ENCODE peak calls at places on chromosomes 5 and 9, in six cellular contexts. One of them, this sample, is unnamed.
A peak's percentile ranks its signal among the peaks of the same experiment; 100 is the strongest.

GRCh38 chr5:151020304-151021031 is at the start of gene GPX3:
- DNase-seq in GM12878: no peak
- DNase-seq in cardiac muscle cell: peak; percentile 95
- DNase-seq in left ventricle myocardium inferior: peak; percentile 96
- DNase-seq in brain microvascular endothelial cell: no peak
- DNase-seq in CD4-positive, alpha-beta T cell: no peak
- DNase-seq in this sample: no peak

GRCh38 chr5:120463991-120464626 is at the start of gene PRR16:
- DNase-seq in GM12878: no peak
- DNase-seq in cardiac muscle cell: peak; percentile 88
- DNase-seq in left ventricle myocardium inferior: peak; percentile 56
- DNase-seq in brain microvascular endothelial cell: peak; percentile 45
- DNase-seq in CD4-positive, alpha-beta T cell: no peak
- DNase-seq in this sample: no peak

GRCh38 chr5:16807475-16807874 is 128.6 kb downstream of the MYO10 start:
- DNase-seq in GM12878: no peak
- DNase-seq in cardiac muscle cell: no peak
- DNase-seq in left ventricle myocardium inferior: no peak
- DNase-seq in brain microvascular endothelial cell: no peak
- DNase-seq in CD4-positive, alpha-beta T cell: no peak
- DNase-seq in this sample: no peak

GRCh38 chr5:145752534-145752933 is 82.6 kb downstream of the PRELID2 start:
- DNase-seq in GM12878: no peak
- DNase-seq in cardiac muscle cell: no peak
- DNase-seq in left ventricle myocardium inferior: no peak
- DNase-seq in brain microvascular endothelial cell: no peak
- DNase-seq in CD4-positive, alpha-beta T cell: no peak
- DNase-seq in this sample: no peak

GRCh38 chr5:141465351-141465750 is 10.4 kb upstream of the PCDHGC3 start:
- DNase-seq in GM12878: no peak
- DNase-seq in cardiac muscle cell: no peak
- DNase-seq in left ventricle myocardium inferior: no peak
- DNase-seq in brain microvascular endothelial cell: no peak
- DNase-seq in CD4-positive, alpha-beta T cell: no peak
- DNase-seq in this sample: no peak

GRCh38 chr5:3177338-3177737 is 418.3 kb upstream of the IRX1 start:
- DNase-seq in GM12878: no peak
- DNase-seq in cardiac muscle cell: no peak
- DNase-seq in left ventricle myocardium inferior: no peak
- DNase-seq in brain microvascular endothelial cell: no peak
- DNase-seq in CD4-positive, alpha-beta T cell: no peak
- DNase-seq in this sample: no peak

GRCh38 chr9:107486674-107487520 is 2.7 kb downstream of the KLF4 start:
- DNase-seq in GM12878: no peak
- DNase-seq in cardiac muscle cell: no peak
- DNase-seq in left ventricle myocardium inferior: peak; percentile 28
- DNase-seq in brain microvascular endothelial cell: no peak
- DNase-seq in CD4-positive, alpha-beta T cell: no peak
- DNase-seq in this sample: no peak

GRCh38 chr5:65927497-65928340 is 1.3 kb downstream of the ERBIN start:
- DNase-seq in GM12878: no peak
- DNase-seq in cardiac muscle cell: peak; percentile 58
- DNase-seq in left ventricle myocardium inferior: no peak
- DNase-seq in brain microvascular endothelial cell: peak; percentile 44
- DNase-seq in CD4-positive, alpha-beta T cell: no peak
- DNase-seq in this sample: no peak

GRCh38 chr9:127805620-127806019 is 2.9 kb downstream of the FPGS start:
- DNase-seq in GM12878: no peak
- DNase-seq in cardiac muscle cell: peak; percentile 67
- DNase-seq in left ventricle myocardium inferior: no peak
- DNase-seq in brain microvascular endothelial cell: no peak
- DNase-seq in CD4-positive, alpha-beta T cell: no peak
- DNase-seq in this sample: no peak

GRCh38 chr9:83167126-83167525 is 104.2 kb upstream of the RASEF start:
- DNase-seq in GM12878: no peak
- DNase-seq in cardiac muscle cell: no peak
- DNase-seq in left ventricle myocardium inferior: no peak
- DNase-seq in brain microvascular endothelial cell: no peak
- DNase-seq in CD4-positive, alpha-beta T cell: no peak
- DNase-seq in this sample: no peak

DNA sequence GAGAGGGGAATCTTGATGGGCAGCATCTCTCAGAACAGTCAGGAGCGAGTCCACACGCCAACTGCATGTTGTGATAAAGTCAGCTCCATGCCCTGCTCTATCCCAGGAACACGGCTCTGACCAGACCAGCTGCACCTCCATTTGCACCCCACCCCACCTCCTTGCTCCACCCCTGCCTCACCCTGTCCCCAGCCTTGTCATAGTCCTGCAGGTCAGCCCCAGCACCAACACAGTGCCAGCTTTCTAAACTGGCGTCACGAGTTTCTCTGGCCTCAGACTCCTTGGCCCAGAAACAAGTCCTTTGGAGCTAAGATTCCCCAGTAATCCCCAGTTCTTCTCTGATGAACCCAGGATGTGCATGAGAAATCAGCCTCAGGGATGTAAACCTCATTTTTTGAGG is 23.5 kb downstream of the GGTA1 start:
- DNase-seq in GM12878: no peak
- DNase-seq in cardiac muscle cell: no peak
- DNase-seq in left ventricle myocardium inferior: no peak
- DNase-seq in brain microvascular endothelial cell: no peak
- DNase-seq in CD4-positive, alpha-beta T cell: no peak
- DNase-seq in this sample: no peak
- H3K27ac ChIP-seq in GM12878: no peak overlapping the region
- H3K27ac ChIP-seq in cardiac muscle cell: no peak overlapping the region
- H3K27ac ChIP-seq in left ventricle myocardium inferior: peak overlapping the region; percentile 89
- H3K27ac ChIP-seq in brain microvascular endothelial cell: no peak overlapping the region
- H3K27ac ChIP-seq in CD4-positive, alpha-beta T cell: no peak overlapping the region
- H3K27ac ChIP-seq in this sample: no peak overlapping the region

DNA sequence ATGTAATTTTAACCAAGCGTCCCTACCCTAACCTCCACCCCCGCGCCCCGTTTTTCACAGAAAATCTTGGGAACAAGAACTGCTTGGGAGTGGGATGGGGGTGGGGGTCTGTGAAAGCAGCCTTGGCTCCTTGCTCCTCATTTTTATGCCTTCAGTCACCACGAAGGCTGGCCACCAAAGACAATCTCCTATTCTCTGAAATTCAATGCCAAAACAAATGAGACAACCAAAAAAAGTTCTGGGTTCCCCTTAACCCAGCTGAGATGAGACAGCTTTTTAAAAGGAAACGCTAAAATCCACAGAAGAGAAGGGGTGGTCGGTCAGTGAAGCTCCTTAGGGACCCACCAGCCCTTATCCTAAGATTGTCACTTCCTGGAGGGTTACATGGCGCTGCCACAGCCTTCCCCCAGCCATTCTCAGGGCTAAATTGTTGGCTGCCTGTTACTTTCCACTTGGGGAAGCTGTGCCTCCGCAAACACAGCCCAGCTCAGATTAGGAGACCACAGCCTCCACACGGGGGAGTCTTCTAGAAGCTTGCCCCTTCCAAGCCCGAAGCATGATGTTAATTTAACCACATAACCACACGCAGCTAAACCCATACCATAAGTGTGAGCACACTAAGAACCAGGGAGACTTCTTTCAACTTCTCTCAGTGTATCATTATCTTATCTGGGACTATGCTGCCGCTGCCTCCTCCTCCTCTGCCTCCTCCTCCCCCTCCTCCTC is 136.3 kb downstream of the FOXD1 start:
- DNase-seq in GM12878: no peak
- DNase-seq in cardiac muscle cell: no peak
- DNase-seq in left ventricle myocardium inferior: no peak
- DNase-seq in brain microvascular endothelial cell: peak; percentile 98
- DNase-seq in CD4-positive, alpha-beta T cell: no peak
- DNase-seq in this sample: no peak
- TF ChIP-seq CTCF in GM12878: peak; percentile 20
- TF ChIP-seq CTCF in cardiac muscle cell: peak; percentile 60
- TF ChIP-seq CTCF in left ventricle myocardium inferior: no peak
- TF ChIP-seq CTCF in brain microvascular endothelial cell: peak; percentile 86
- TF ChIP-seq CTCF in CD4-positive, alpha-beta T cell: no peak
- TF ChIP-seq CTCF in this sample: peak; percentile 19

GRCh38 chr5:67222243-67223033 is 25.8 kb upstream of the CD180 start:
- DNase-seq in GM12878: no peak
- DNase-seq in cardiac muscle cell: no peak
- DNase-seq in left ventricle myocardium inferior: no peak
- DNase-seq in brain microvascular endothelial cell: no peak
- DNase-seq in CD4-positive, alpha-beta T cell: no peak
- DNase-seq in this sample: no peak
- H3K27ac ChIP-seq in GM12878: peak overlapping the region; percentile 18
- H3K27ac ChIP-seq in cardiac muscle cell: peak overlapping the region; percentile 41
- H3K27ac ChIP-seq in left ventricle myocardium inferior: no peak overlapping the region
- H3K27ac ChIP-seq in brain microvascular endothelial cell: no peak overlapping the region
- H3K27ac ChIP-seq in CD4-positive, alpha-beta T cell: peak overlapping the region; percentile 33
- H3K27ac ChIP-seq in this sample: no peak overlapping the region

DNA sequence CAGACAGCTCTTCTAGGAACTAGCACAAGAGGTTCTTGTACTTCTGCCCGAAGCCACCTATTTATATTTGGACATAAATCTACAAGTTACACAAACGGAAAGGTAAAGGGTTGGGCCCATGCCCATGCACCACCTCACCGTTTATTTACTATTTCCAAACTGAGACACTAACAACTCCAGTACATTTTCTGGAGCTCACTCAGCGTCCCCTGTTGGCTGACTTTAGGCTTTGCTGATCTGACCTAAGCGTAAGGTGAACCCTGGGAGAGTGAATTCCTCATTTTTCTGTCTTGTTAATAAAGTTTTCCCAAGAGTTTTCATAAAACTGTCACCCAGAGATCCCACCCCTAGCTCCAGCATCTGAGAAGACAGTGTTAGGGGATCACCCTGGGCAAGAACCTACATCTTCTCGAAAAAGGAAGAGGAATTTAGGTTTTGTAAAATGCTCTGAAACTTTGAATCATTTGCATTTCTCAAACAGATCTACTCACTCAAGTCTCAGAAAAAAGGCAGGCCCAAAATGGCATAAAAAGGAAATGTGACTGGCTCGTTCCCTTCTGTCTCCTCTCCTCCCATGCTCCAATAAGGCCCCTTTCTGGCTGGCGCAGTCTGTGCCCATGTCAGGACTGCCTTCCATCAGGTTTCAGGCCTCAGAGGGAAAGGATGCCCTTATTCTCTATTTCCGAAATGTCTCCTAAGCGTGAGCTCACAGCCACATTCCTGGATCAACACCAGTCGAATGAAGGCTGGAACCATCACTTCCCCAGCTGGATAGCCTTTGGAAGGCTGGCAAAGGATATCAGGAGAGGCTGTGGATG is 201.3 kb downstream of the FANCC start:
- DNase-seq in GM12878: no peak
- DNase-seq in cardiac muscle cell: peak; percentile 31
- DNase-seq in left ventricle myocardium inferior: no peak
- DNase-seq in brain microvascular endothelial cell: no peak
- DNase-seq in CD4-positive, alpha-beta T cell: no peak
- DNase-seq in this sample: no peak
- TF ChIP-seq CTCF in GM12878: no peak
- TF ChIP-seq CTCF in cardiac muscle cell: peak; percentile 30
- TF ChIP-seq CTCF in left ventricle myocardium inferior: peak; percentile 52
- TF ChIP-seq CTCF in brain microvascular endothelial cell: peak; percentile 53
- TF ChIP-seq CTCF in CD4-positive, alpha-beta T cell: no peak
- TF ChIP-seq CTCF in this sample: peak; percentile 49

DNA sequence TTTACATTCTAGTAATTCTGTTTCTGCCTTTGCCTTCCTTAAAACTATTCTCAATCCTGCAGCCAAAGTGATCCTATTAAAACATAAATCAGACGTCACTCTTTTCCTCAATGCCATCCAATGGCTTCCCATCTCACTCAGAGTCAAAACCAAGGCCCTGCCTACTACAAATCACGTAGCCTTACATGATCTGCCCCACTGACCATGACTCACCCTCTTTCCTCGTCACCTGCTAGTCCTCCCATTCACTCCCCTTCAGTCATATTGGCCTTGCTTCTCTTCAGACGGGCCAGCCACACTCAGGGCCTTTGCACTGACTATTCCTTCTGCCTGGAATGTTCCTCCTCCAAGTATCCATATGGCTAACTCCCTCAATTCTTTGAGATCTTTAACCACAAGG is 39.0 kb upstream of the DMXL1 start:
- DNase-seq in GM12878: peak; percentile 73
- DNase-seq in cardiac muscle cell: no peak
- DNase-seq in left ventricle myocardium inferior: no peak
- DNase-seq in brain microvascular endothelial cell: peak; percentile 5
- DNase-seq in CD4-positive, alpha-beta T cell: no peak
- DNase-seq in this sample: no peak
- H3K27ac ChIP-seq in GM12878: peak overlapping the region; percentile 95
- H3K27ac ChIP-seq in cardiac muscle cell: no peak overlapping the region
- H3K27ac ChIP-seq in left ventricle myocardium inferior: no peak overlapping the region
- H3K27ac ChIP-seq in brain microvascular endothelial cell: no peak overlapping the region
- H3K27ac ChIP-seq in CD4-positive, alpha-beta T cell: no peak overlapping the region
- H3K27ac ChIP-seq in this sample: no peak overlapping the region

GRCh38 chr5:31726952-31727351 is 88.0 kb downstream of the PDZD2 start:
- DNase-seq in GM12878: no peak
- DNase-seq in cardiac muscle cell: no peak
- DNase-seq in left ventricle myocardium inferior: no peak
- DNase-seq in brain microvascular endothelial cell: no peak
- DNase-seq in CD4-positive, alpha-beta T cell: no peak
- DNase-seq in this sample: no peak

GRCh38 chr5:31731016-31731415 is 92.1 kb downstream of the PDZD2 start:
- DNase-seq in GM12878: no peak
- DNase-seq in cardiac muscle cell: no peak
- DNase-seq in left ventricle myocardium inferior: no peak
- DNase-seq in brain microvascular endothelial cell: no peak
- DNase-seq in CD4-positive, alpha-beta T cell: no peak
- DNase-seq in this sample: no peak

GRCh38 chr5:31728039-31728438 is 89.1 kb downstream of the PDZD2 start:
- DNase-seq in GM12878: no peak
- DNase-seq in cardiac muscle cell: no peak
- DNase-seq in left ventricle myocardium inferior: no peak
- DNase-seq in brain microvascular endothelial cell: no peak
- DNase-seq in CD4-positive, alpha-beta T cell: no peak
- DNase-seq in this sample: no peak

GRCh38 chr5:31731710-31732301 is 92.9 kb downstream of the PDZD2 start:
- DNase-seq in GM12878: no peak
- DNase-seq in cardiac muscle cell: no peak
- DNase-seq in left ventricle myocardium inferior: no peak
- DNase-seq in brain microvascular endothelial cell: no peak
- DNase-seq in CD4-positive, alpha-beta T cell: no peak
- DNase-seq in this sample: no peak

DNA sequence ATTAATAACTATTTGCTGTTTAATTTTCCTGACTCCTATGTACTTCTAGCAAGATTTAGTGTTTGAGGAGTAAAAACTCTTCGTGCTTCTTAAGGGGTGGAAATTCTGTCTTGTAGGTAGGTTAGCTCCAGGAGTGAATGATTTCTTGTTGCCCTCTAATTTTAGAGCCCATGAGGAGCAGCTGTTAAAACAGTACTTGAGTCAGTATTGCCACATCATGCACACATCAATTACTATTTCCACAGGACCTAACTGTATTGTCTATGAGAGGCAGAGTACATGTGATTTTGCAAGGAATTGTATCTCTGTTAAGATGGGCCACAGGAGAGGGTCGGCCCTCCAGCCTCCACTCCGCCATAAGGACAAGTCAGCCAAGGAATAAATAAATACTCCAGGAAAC is 91.2 kb downstream of the PDZD2 start:
- DNase-seq in GM12878: no peak
- DNase-seq in cardiac muscle cell: no peak
- DNase-seq in left ventricle myocardium inferior: no peak
- DNase-seq in brain microvascular endothelial cell: no peak
- DNase-seq in CD4-positive, alpha-beta T cell: no peak
- DNase-seq in this sample: no peak
- TF ChIP-seq CTCF in GM12878: no peak
- TF ChIP-seq CTCF in cardiac muscle cell: no peak
- TF ChIP-seq CTCF in left ventricle myocardium inferior: no peak
- TF ChIP-seq CTCF in brain microvascular endothelial cell: no peak
- TF ChIP-seq CTCF in CD4-positive, alpha-beta T cell: no peak
- TF ChIP-seq CTCF in this sample: no peak